ENCODE peak calls at places on chromosome X, in six cellular contexts. H, V, J, O, A and M are unnamed samples.

GRCh38 chrX:72349190-72349589 is 43.5 kb upstream of the CITED1 start:
- DNase-seq in H (no peak), V (no peak), J (no peak), O (no peak), A (peak; percentile 25), M (no peak)

GRCh38 chrX:145727476-145727875 is 90.2 kb upstream of the SLITRK2 start:
- DNase-seq in H (no peak), V (no peak), J (no peak), O (no peak), A (no peak), M (no peak)

GRCh38 chrX:70485466-70485865 is 40.8 kb downstream of the DLG3 start:
- DNase-seq in H (no peak), V (no peak), J (no peak), O (no peak), A (no peak), M (no peak)

GRCh38 chrX:38811515-38812239 is 10.4 kb downstream of the MID1IP1 start:
- DNase-seq in H (peak; percentile 33), V (no peak), J (no peak), O (peak; percentile 17), A (no peak), M (no peak)

GRCh38 chrX:1420371-1420770 is 28.5 kb upstream of the SLC25A6 start:
- DNase-seq in H (no peak), V (no peak), J (peak; percentile 6), O (no peak), A (no peak), M (no peak)

GRCh38 chrX:39869846-39870601 is 227.7 kb downstream of the BCOR start:
- DNase-seq in H (peak; percentile 85), V (no peak), J (peak; percentile 73), O (peak; percentile 72), A (no peak), M (peak; percentile 81)

GRCh38 chrX:94742772-94743171 is 1068.8 kb downstream of the FAM133A start:
- DNase-seq in H (no peak), V (no peak), J (no peak), O (no peak), A (no peak), M (no peak)

GRCh38 chrX:13694359-13694758 is 5.4 kb downstream of the RAB9A start:
- DNase-seq in H (no peak), V (no peak), J (no peak), O (no peak), A (no peak), M (no peak)

GRCh38 chrX:133440081-133440796 is 24.9 kb upstream of the GPC4 start:
- DNase-seq in H (no peak), V (no peak), J (no peak), O (no peak), A (no peak), M (no peak)

GRCh38 chrX:119121341-119121740 is 6.3 kb downstream of the KIAA1210 start:
- DNase-seq in H (no peak), V (no peak), J (no peak), O (no peak), A (peak; percentile 36), M (no peak)